ENCODE peak calls at places on chromosomes 6 and 20, in ten cellular contexts. E is HCT116; T is sigmoid colon; X is body of pancreas; V is A549; N is lower lobe of right lung; L is CD8-positive, alpha-beta T cell; B is BE2C; O is mucosa of descending colon; D is tibial artery. U is an unnamed sample. For H3K4me1, the result is how much of the 10 kb centered on the place peaks cover.

GRCh38 chr6:27096834-27097511 is 150.5 kb upstream of the PRSS16 start:
- DNase-seq in E (peak), T (no peak), X (peak), V (peak), N (peak), L (no peak), B (peak), O (peak), D (no peak), U (peak)

GRCh38 chr6:138722425-138723371 is 50.9 kb upstream of the CCDC28A start:
- DNase-seq in E (peak), T (no peak), X (no peak), V (peak), N (no peak), L (no peak), B (no peak), O (no peak), D (no peak), U (no peak)

GRCh38 chr6:36197739-36198221 is 1.2 kb downstream of the BRPF3 start:
- DNase-seq in E (no peak), T (no peak), X (peak), V (no peak), N (no peak), L (no peak), B (no peak), O (no peak), D (peak), U (no peak)

GRCh38 chr20:5073154-5074049 is 46.4 kb downstream of the PCNA start:
- DNase-seq in E (peak), T (peak), X (peak), V (peak), N (peak), L (no peak), B (peak), O (peak), D (peak), U (peak)

GRCh38 chr6:11525468-11526155 is 11.9 kb upstream of the TMEM170B start:
- DNase-seq in E (no peak), T (no peak), X (peak), V (no peak), N (no peak), L (no peak), B (no peak), O (peak), D (peak), U (no peak)

GRCh38 chr6:135258970-135259369 is 77.9 kb downstream of the MYB start:
- DNase-seq in E (no peak), T (no peak), X (no peak), V (no peak), N (no peak), L (no peak), B (no peak), O (no peak), D (no peak), U (no peak)

GRCh38 chr6:170128346-170128745 is 162.5 kb downstream of the DLL1 start:
- DNase-seq in E (no peak), T (peak), X (no peak), V (no peak), N (no peak), L (no peak), B (no peak), O (no peak), D (peak), U (no peak)

GRCh38 chr6:130001229-130001554 is 17.2 kb upstream of the L3MBTL3 start:
- DNase-seq in E (no peak), T (no peak), X (no peak), V (no peak), N (no peak), L (no peak), B (no peak), O (no peak), D (no peak), U (no peak)

GRCh38 chr6:158793432-158793831 is 25.7 kb downstream of the EZR start:
- DNase-seq in E (peak), T (no peak), X (no peak), V (peak), N (no peak), L (no peak), B (no peak), O (no peak), D (no peak), U (peak)

GRCh38 chr20:43065299-43065698 is 124.4 kb downstream of the PTPRT start:
- DNase-seq in E (no peak), T (no peak), X (no peak), V (no peak), N (no peak), L (no peak), B (no peak), O (no peak), D (no peak), U (no peak)
- H3K4me1 ChIP-seq in E (under half), T (under half), X (under half), V (under half), N (under half), L (under half), B (under half), O (under half), D (under half), U (under half)

DNA sequence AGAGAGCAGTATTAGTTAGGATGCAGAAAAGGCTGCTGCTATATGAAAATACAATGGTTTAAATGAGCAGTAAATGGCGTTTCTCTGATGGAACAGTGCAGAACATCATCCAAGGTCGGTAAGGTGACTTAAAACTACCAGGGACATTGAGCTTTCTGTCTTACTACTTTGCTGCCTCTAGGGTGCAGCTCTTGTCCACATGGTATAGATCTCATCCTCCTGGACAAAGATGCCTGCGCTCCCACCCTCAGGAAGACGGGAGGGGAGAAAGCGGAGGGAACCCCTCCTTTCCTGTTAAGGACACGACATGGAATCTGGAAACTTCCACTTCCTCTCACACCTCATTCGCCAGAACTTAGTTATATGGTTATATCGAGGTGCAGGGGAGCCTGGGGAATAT is 224.4 kb upstream of the TSHZ2 start:
- DNase-seq in E (no peak), T (no peak), X (peak), V (peak), N (no peak), L (no peak), B (peak), O (no peak), D (no peak), U (peak)
- TF ChIP-seq CTCF in E (no peak), T (no peak), X (peak), V (no peak), N (no peak), L (no peak), B (peak), O (no peak), D (no peak), U (peak)

GRCh38 chr20:49798718-49799117 is 13.9 kb upstream of the SLC9A8 start:
- DNase-seq in E (no peak), T (no peak), X (no peak), V (no peak), N (no peak), L (no peak), B (no peak), O (no peak), D (no peak), U (no peak)

GRCh38 chr20:49804364-49804763 is 8.3 kb upstream of the SLC9A8 start:
- DNase-seq in E (no peak), T (no peak), X (no peak), V (no peak), N (no peak), L (no peak), B (no peak), O (no peak), D (no peak), U (peak)

GRCh38 chr20:49799698-49800097 is 12.9 kb upstream of the SLC9A8 start:
- DNase-seq in E (no peak), T (no peak), X (no peak), V (no peak), N (no peak), L (no peak), B (no peak), O (no peak), D (no peak), U (no peak)

GRCh38 chr20:49801882-49802281 is 10.7 kb upstream of the SLC9A8 start:
- DNase-seq in E (no peak), T (no peak), X (no peak), V (no peak), N (no peak), L (no peak), B (no peak), O (no peak), D (no peak), U (peak)

DNA sequence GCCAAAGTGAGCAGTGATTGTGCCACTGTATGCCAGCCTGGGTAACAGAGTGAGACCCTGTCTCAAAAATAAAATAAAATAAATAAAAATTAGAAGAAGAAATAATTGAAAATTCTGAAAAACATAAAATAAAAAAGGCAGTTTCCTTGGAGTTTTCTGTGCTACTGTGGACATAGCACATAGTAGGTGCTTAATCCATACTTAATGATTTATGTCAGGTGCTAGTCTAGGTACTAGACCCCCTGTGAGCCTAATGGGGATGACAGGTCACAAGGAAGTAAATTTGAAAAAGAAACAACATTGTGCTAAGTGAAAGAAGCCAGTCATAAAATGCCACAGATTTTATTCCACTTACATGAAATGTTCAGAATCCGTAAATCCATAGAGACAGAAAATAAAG is 9.2 kb upstream of the SLC9A8 start:
- DNase-seq in E (no peak), T (no peak), X (no peak), V (no peak), N (no peak), L (no peak), B (no peak), O (no peak), D (no peak), U (no peak)
- H3K4me1 ChIP-seq in E (under half), T (under half), X (under half), V (under half), N (under half), L (under half), B (under half), O (under half), D (under half), U (under half)

GRCh38 chr6:30724906-30725667 is 4.9 kb downstream of the TUBB start:
- DNase-seq in E (no peak), T (no peak), X (no peak), V (no peak), N (no peak), L (no peak), B (no peak), O (no peak), D (no peak), U (no peak)

GRCh38 chr6:30726506-30727413 is 6.6 kb downstream of the TUBB start:
- DNase-seq in E (no peak), T (no peak), X (no peak), V (no peak), N (no peak), L (no peak), B (no peak), O (no peak), D (no peak), U (no peak)

GRCh38 chr6:30725713-30726505 is 5.8 kb downstream of the TUBB start:
- DNase-seq in E (no peak), T (no peak), X (no peak), V (peak), N (no peak), L (no peak), B (peak), O (no peak), D (no peak), U (no peak)

GRCh38 chr6:30730611-30731435 is 10.7 kb downstream of the TUBB start:
- DNase-seq in E (peak), T (peak), X (peak), V (peak), N (peak), L (peak), B (peak), O (peak), D (peak), U (peak)

DNA sequence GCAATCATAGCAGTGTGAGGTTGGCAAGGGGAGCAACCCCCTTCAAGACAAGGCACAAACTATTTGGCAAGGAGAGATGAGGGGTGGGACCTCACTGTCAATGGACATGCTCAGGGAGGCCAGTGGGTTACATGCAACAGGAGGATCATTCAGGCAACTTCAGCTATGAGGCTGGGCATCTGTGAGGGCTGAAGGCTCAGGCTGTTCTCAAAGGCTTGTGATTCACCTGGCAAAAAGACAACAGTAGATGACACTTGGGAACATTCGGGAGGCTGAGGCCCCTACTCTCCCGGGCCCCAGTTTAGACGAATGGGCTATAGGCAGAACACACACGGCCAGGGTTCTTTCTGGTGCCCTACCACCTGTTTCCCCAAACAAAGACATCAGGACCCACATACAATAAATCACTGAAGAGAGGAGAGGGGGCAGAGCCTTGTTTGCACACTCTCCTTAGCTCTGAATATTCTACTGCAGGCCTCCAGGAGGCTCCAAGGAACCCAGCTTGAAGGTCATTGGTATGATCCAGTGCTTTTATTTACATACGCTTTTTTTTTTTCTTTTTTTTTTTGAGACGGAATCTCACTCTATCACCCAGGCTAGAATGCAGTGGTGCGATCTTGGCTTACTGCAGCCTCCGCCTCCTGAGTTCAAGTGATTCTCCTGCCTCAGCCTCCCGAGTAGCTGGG is 7.9 kb downstream of the TUBB start:
- DNase-seq in E (no peak), T (no peak), X (no peak), V (peak), N (no peak), L (no peak), B (no peak), O (no peak), D (no peak), U (no peak)
- TF ChIP-seq CTCF in E (peak), T (no peak), X (no peak), V (no peak), N (no peak), L (no peak), B (no peak), O (no peak), D (no peak), U (no peak)

DNA sequence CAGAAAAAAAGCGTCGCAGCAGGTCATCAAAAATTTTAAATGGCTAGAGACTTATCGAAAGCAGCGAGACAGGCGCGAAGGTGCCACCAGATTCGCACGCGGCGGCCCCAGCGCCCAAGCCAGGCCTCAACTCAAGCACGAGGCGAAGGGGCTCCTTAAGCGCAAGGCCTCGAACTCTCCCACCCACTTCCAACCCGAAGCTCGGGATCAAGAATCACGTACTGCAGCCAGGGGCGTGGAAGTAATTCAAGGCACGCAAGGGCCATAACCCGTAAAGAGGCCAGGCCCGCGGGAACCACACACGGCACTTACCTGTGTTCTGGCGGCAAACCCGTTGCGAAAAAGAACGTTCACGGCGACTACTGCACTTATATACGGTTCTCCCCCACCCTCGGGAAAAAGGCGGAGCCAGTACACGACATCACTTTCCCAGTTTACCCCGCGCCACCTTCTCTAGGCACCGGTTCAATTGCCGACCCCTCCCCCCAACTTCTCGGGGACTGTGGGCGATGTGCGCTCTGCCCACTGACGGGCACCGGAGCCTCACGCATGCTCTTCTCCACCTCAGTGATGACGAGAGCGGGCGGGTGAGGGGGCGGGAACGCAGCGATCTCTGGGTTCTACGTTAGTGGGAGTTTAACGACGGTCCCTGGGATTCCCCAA is at the start of gene EEF1A1:
- DNase-seq in E (peak), T (peak), X (peak), V (peak), N (peak), L (peak), B (peak), O (peak), D (peak), U (peak)
- H3K4me1 ChIP-seq in E (under half), T (half or more), X (half or more), V (under half), N (half or more), L (under half), B (under half), O (under half), D (under half), U (under half)